ENCODE peak calls at places on chromosomes 16 and 17, in six cellular contexts. J is stomach, Q is foreskin keratinocyte, V is heart left ventricle, S is lung, F is astrocyte of the cerebellum. Z is an unnamed sample.
A peak's percentile ranks its signal among the peaks of the same experiment; 100 is the strongest.

GRCh38 chr16:66278111-66278531 is 88.4 kb upstream of the CDH5 start:
- DNase-seq in J (peak; percentile 59), Q (peak; percentile 94), V (no peak), S (peak; percentile 86), F (no peak), Z (no peak)

GRCh38 chr16:78200623-78201096 is 101.2 kb downstream of the WWOX start:
- DNase-seq in F (no peak), Q (no peak), J (no peak), S (no peak), V (no peak), Z (no peak)

GRCh38 chr17:47879028-47879585 is 16.9 kb upstream of the SP2 start:
- DNase-seq in J (no peak), S (no peak), Q (no peak), F (no peak), V (no peak), Z (no peak)

GRCh38 chr16:87850009-87851006 is 19.0 kb downstream of the SLC7A5 start:
- DNase-seq in S (peak; percentile 63), V (peak; percentile 65), J (peak; percentile 78), F (no peak), Q (no peak), Z (peak; percentile 73)

GRCh38 chr16:27363797-27364196 is 38.2 kb upstream of the IL21R start:
- DNase-seq in Q (peak; percentile 18), V (no peak), S (peak; percentile 79), F (no peak), J (peak; percentile 84), Z (no peak)

GRCh38 chr17:76236603-76237002 is 3.7 kb downstream of the RNF157 start:
- DNase-seq in J (no peak), S (no peak), F (no peak), Q (no peak), V (no peak), Z (no peak)

GRCh38 chr17:81429813-81430510 is 34.7 kb downstream of the BAHCC1 start:
- DNase-seq in S (no peak), J (no peak), Q (no peak), F (no peak), V (no peak), Z (no peak)

GRCh38 chr16:75591001-75591852 is 25.0 kb downstream of the GABARAPL2 start:
- DNase-seq in V (peak; percentile 81), J (no peak), S (peak; percentile 29), F (peak; percentile 53), Q (no peak), Z (no peak)

GRCh38 chr16:66026211-66026610 is 340.3 kb upstream of the CDH5 start:
- DNase-seq in V (no peak), Q (no peak), F (no peak), S (no peak), J (no peak), Z (no peak)

GRCh38 chr16:1180772-1181714 is 28.1 kb downstream of the CACNA1H start:
- DNase-seq in Q (no peak), V (peak; percentile 67), J (no peak), F (no peak), S (no peak), Z (no peak)

GRCh38 chr17:79306688-79307323 is 232.2 kb downstream of the ENGASE start:
- DNase-seq in S (no peak), V (peak; percentile 39), Q (no peak), J (peak; percentile 68), F (no peak), Z (no peak)

GRCh38 chr16:3188675-3188924 is 596 bp downstream of the OR1F1 start:
- DNase-seq in J (no peak), V (no peak), F (no peak), Q (no peak), S (no peak), Z (no peak)

GRCh38 chr17:50363217-50364060 is 9.5 kb downstream of the MRPL27 start:
- DNase-seq in F (peak; percentile 55), S (no peak), Q (no peak), V (no peak), J (no peak), Z (peak; percentile 60)

GRCh38 chr16:69494993-69495392 is 70.6 kb downstream of the CYB5B start:
- DNase-seq in F (no peak), V (no peak), S (peak; percentile 31), J (no peak), Q (no peak), Z (peak; percentile 43)

GRCh38 chr16:86718118-86718517 is 139.8 kb downstream of the FOXL1 start:
- DNase-seq in F (no peak), V (no peak), Q (peak; percentile 61), J (no peak), S (no peak), Z (peak; percentile 33)

GRCh38 chr17:41413982-41414381 is 10.4 kb downstream of the KRT37 start:
- DNase-seq in J (no peak), F (no peak), V (no peak), S (no peak), Q (no peak), Z (no peak)

GRCh38 chr16:8878523-8878911 is 3.6 kb upstream of the LITAFD start:
- DNase-seq in F (no peak), Q (peak; percentile 95), V (no peak), J (no peak), S (no peak), Z (no peak)

GRCh38 chr17:66670211-66670610 is 164.7 kb upstream of the CACNG5 start:
- DNase-seq in Q (no peak), S (no peak), J (no peak), V (no peak), F (no peak), Z (no peak)

GRCh38 chr17:66676421-66676820 is 158.5 kb upstream of the CACNG5 start:
- DNase-seq in V (no peak), Q (peak; percentile 94), S (peak; percentile 84), J (peak; percentile 88), F (no peak), Z (no peak)

GRCh38 chr17:66675273-66675990 is 159.5 kb upstream of the CACNG5 start:
- DNase-seq in Q (no peak), J (no peak), V (no peak), F (no peak), S (no peak), Z (no peak)

GRCh38 chr17:66675991-66676371 is 158.9 kb upstream of the CACNG5 start:
- DNase-seq in F (no peak), V (no peak), J (peak; percentile 65), S (peak; percentile 87), Q (no peak), Z (no peak)

DNA sequence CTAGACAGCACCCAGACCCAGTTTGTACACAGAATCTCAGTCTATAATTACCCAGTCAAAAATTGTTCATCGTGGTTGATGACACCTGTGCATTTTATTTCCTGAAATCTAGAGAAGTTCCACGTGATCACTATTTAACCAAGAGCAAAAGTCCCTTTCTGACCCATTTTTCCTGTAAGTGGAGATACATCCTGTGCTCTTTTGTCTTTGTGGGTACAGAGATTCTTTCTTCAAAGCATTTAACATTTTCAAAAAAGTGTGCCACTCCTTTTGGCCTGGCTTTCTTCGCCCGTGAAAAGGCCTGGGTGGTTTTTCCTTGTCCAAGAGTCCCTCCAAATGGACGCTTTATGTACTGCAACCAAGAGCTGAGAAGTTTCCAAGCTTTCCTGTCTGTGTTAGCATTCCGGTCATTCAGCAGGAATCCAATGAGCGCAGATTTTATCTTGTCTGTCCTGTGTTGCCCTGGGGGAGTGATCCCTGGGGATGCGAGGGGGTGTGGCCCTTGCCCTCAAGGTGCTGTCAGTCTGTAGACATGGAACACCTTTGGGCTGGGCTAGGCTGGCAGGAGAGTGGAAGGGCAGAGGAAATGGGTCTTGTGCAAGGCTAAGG is 161.1 kb upstream of the CACNG5 start:
- DNase-seq in Q (peak; percentile 67), S (peak; percentile 49), J (peak; percentile 59), V (peak; percentile 31), F (peak; percentile 44), Z (peak; percentile 65)
- TF ChIP-seq CTCF in Q (peak; percentile 91), S (peak; percentile 39), J (peak; percentile 80), V (peak; percentile 45), F (peak; percentile 79), Z (peak; percentile 77)

DNA sequence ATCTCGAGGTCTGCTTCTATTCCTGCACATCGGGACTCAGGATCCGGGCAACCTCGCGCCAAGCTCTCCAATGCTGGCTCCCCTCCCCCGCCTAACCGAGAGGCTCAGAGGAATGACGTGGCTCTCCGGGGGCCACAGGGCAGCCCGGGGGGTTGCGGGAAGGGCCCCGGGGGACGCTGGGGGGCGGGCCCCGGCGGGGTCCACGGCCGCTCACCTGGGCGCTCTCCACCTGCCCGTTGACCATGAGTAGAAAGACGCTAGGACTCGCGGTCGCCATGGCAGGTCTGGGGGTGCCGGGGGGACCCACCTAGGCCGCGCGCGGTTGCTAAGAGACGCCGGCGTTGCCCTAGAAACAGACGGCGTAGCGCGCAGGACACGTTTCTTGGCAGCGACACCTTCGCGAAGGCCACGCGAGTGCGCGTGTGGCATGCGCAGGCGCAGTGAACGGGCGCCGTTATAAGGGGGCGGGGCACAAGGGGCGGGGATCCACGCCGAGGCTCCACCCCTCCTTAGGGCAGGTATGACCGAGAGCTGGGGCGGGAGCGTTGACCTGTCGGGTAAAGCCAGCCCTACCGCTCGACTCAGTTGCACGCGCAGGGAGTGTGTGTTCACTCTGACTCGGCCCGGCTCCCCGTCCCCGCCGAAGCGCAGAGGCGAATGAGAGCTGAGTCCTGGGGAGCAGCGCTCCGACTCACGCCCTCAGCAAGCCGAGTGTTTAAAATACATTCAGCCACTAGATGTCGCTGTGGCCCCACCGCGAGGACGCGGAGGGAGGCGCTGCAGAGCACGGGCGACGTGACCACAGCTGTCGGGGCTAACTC is at the start of gene B9D1:
- DNase-seq in Q (peak; percentile 83), J (peak; percentile 96), S (peak; percentile 94), F (peak; percentile 69), V (peak; percentile 93), Z (peak; percentile 91)
- TF ChIP-seq CTCF in Q (peak; percentile 99), J (peak; percentile 99), S (peak; percentile 99), F (peak; percentile 68), V (peak; percentile 96), Z (peak; percentile 99)

GRCh38 chr17:19237389-19238166 is 412 bp downstream of the EPN2 start:
- DNase-seq in Q (no peak), J (peak; percentile 37), F (no peak), S (peak; percentile 33), V (peak; percentile 50), Z (peak; percentile 37)
- TF ChIP-seq CTCF in Q (peak; percentile 47), J (no peak), F (no peak), S (no peak), V (no peak), Z (peak; percentile 67)

DNA sequence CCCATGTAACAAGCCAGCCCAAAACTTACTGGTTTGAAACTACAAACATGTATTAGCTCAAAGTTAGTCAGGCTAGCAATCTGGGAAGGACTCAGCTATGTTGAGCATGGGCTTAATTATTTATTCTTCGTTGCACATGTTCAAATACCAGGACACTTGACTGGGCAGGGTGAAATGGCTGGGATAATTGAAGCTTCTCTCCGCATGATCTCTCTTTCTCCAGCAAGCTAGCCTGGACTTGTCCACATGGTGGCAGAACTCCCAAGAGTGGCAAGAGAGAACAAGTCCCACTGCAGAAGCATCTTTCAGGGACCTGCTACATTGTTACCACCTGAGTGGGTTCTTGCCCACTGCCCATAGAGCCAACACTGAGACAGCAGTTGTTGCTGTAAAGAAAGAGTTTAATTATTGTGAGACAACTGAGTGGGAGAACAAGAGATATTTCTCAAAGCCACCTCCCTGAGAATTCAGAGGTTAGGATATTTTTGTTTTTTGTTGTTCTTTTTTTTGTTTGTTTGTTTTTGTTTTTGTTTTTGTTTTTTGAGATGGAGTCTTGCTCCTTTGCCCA is 16.8 kb upstream of the ATF7IP2 start:
- DNase-seq in F (no peak), V (no peak), S (no peak), Q (peak; percentile 77), J (no peak), Z (no peak)
- TF ChIP-seq CTCF in F (peak; percentile 8), V (no peak), S (no peak), Q (peak; percentile 38), J (no peak), Z (no peak)

Z was measured in endothelial cell.